ENCODE peak calls at places on chromosomes 11 and 22, in four cellular contexts. D, W, A and V are unnamed samples.

GRCh38 chr22:49590381-49590780 is 237.3 kb downstream of the BRD1 start:
- DNase-seq in D (no peak), W (peak; percentile 24), A (peak; percentile 9), V (no peak)

GRCh38 chr22:21632237-21632895 is at the start of gene CCDC116:
- DNase-seq in D (peak; percentile 99), W (peak; percentile 73), A (peak; percentile 76), V (no peak)

GRCh38 chr11:86621854-86622253 is 50.6 kb downstream of the ME3 start:
- DNase-seq in D (no peak), W (no peak), A (no peak), V (no peak)

GRCh38 chr11:100719809-100720221 is 32.7 kb downstream of the ARHGAP42 start:
- DNase-seq in D (no peak), W (no peak), A (peak; percentile 32), V (no peak)

GRCh38 chr11:4181780-4182721 is 87.5 kb downstream of the RRM1 start:
- DNase-seq in D (peak; percentile 71), W (peak; percentile 75), A (peak; percentile 71), V (no peak)

GRCh38 chr11:64856382-64857227 is 12.2 kb upstream of the CDC42BPG start:
- DNase-seq in D (no peak), W (no peak), A (no peak), V (no peak)

GRCh38 chr11:94144233-94144632 is 15.6 kb downstream of the PANX1 start:
- DNase-seq in D (no peak), W (no peak), A (no peak), V (no peak)

GRCh38 chr11:97729546-97730272 is 1291.0 kb upstream of the CNTN5 start:
- DNase-seq in D (no peak), W (no peak), A (no peak), V (no peak)

GRCh38 chr11:115548878-115549528 is 44.8 kb upstream of the CADM1 start:
- DNase-seq in D (no peak), W (peak; percentile 60), A (peak; percentile 66), V (no peak)

GRCh38 chr22:41619979-41620645 is 731 bp downstream of the DESI1 start:
- DNase-seq in D (no peak), W (peak; percentile 78), A (peak; percentile 54), V (no peak)

GRCh38 chr11:11580831-11581492 is 40.8 kb downstream of the GALNT18 start:
- DNase-seq in D (no peak), W (peak; percentile 32), A (no peak), V (no peak)

GRCh38 chr22:20401376-20402020 is 7.5 kb downstream of the ZNF74 start:
- DNase-seq in D (peak; percentile 48), W (no peak), A (no peak), V (no peak)

GRCh38 chr11:77189588-77190210 is 61.7 kb downstream of the MYO7A start:
- DNase-seq in D (no peak), W (no peak), A (no peak), V (no peak)

GRCh38 chr11:11706022-11706421 is 84.2 kb upstream of the GALNT18 start:
- DNase-seq in D (no peak), W (no peak), A (no peak), V (no peak)

GRCh38 chr22:49340406-49340805 is 487.3 kb downstream of the BRD1 start:
- DNase-seq in D (no peak), W (no peak), A (no peak), V (no peak)

GRCh38 chr11:16881074-16881709 is 133.0 kb downstream of the PLEKHA7 start:
- DNase-seq in D (peak; percentile 35), W (no peak), A (peak; percentile 22), V (no peak)

GRCh38 chr22:32583921-32584335 is 109.3 kb downstream of the FBXO7 start:
- DNase-seq in D (no peak), W (no peak), A (no peak), V (no peak)

GRCh38 chr11:104151404-104152204 is 12.3 kb downstream of the PDGFD start:
- DNase-seq in D (no peak), W (no peak), A (no peak), V (no peak)

GRCh38 chr11:35800970-35801953 is 138.7 kb downstream of the TRIM44 start:
- DNase-seq in D (no peak), W (no peak), A (no peak), V (no peak)

DNA sequence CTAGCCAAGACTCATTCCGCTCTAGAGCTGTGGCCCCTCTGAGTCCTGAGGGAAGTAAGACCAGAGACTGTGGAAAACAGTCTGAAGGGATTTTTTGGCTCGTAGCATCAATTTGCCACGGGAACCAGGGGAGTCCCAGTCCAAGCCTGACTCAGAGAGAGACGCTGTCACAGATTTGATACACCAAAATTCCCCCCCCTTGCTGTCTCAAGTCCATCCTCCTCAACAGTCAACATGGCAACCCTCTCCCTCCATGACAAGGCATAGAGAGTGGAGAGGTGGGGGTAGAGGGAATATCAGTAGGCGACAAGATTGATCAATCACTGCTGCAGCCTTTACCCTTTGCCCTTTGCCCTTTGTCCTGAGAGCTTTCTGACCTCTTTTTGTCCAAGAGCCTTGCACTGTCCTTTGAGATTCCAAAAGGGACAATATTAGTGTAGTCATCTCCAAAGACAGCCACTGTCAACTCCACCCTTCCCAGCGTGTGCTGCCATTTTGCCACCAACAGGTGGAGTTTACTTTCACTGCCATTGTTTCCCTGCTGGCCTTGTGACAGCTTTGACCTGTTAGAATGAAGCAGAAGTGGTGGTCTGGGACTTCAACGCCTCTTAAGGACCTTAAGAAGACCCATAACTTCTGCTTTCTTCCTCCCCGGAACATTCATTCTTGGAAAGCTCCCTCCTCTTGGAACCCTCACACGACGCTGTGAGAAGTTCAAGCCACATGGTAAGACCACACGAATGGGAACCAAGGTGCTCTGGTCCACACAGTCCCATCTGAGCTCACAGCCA is 7.3 kb downstream of the SLC15A3 start:
- DNase-seq in D (peak; percentile 55), W (no peak), A (no peak), V (no peak)
- TF ChIP-seq ATF2 in D (no peak), W (no peak), A (no peak), V (no peak)

DNA sequence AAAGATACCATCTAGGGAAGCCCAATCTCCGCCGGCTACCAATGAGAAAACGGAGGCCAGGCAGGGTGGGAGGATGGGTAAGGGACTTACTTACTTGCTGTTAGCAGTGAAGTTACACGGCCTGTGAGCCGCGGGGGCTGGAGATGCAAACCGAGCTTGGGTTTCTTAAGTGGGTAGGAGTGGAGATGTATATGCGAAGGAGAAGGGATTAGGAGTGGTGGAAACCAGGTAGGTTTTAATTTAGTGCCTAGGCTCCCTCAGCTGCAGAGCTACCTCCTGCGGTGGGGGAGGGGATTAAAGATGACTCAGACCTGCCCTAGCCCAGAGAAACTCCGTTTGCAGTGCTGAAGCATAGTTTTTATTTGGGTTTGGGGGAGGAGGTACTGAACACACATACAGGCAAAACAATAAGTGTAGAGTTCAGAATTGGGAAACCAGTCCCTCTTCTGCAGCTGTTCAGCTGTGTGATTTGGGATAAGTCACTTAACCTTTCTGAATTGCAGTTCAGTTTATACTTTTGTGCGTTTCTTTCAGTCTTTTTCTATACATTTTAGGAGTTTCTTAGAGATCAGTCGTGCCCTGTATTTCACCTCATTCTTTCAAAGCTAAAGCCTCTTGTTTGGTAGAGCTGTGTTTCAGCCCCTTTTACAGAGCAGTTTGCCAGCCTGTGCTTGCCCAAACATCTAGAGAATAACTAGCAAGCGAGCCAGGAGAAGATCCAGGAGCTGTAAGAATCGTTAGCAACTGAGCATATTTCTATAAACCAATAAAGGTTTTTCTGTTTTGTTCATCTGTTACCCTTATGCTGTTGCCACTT is 596 bp upstream of the TNRC6B start:
- DNase-seq in D (peak; percentile 47), W (peak; percentile 77), A (peak; percentile 57), V (peak; percentile 41)
- TF ChIP-seq ATF2 in D (no peak), W (no peak), A (no peak), V (no peak)

GRCh38 chr11:122984186-122985011 is 2.8 kb upstream of the BSX start:
- DNase-seq in D (no peak), W (peak; percentile 74), A (peak; percentile 56), V (no peak)
- TF ChIP-seq ATF2 in D (no peak), W (no peak), A (no peak), V (no peak)

DNA sequence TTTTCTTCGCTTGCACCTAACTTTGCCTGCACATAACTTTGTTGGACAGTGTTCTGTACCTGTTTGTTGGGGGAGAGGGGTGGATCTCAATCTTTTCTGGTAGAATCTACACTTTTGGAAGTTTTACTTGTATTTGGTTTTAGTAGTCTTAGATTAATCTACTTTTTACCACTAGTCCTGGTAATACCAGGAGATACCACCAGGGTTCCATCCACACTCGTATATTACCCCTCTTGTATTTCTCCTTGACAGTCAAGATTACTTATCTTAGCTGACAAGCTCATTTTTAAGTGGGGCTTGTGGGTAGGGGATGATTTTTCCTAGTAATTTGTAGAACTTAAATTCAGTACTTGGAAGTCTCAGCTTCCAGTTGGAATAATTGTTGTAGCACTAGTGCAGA is 37.3 kb upstream of the TECTA start:
- DNase-seq in D (peak; percentile 17), W (no peak), A (no peak), V (no peak)
- TF ChIP-seq ATF2 in D (no peak), W (no peak), A (no peak), V (no peak)

DNA sequence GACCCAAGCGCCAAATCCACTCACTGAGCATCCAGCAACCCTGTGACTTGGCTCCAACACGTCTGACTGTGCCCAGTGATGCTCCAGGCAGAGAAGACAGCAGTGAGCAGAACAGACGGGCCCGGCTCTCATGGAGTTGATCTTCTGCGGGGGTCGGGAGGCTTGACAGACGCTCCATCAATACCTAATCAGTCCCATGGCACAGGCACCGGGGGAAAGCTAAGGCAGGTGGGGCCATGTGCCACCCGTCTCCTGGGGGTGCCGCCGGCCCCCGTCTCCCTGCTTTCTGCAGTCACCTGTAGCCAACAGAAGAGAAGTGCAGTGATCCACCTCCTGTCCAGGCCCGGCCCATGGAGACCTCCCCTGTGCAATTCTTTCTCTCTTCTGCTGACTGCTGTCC is 47.5 kb downstream of the LINC01488 start:
- DNase-seq in D (no peak), W (no peak), A (no peak), V (no peak)
- TF ChIP-seq ATF2 in D (no peak), W (no peak), A (no peak), V (no peak)